ENCODE peak calls at places on chromosome 2, in four cellular contexts. Y is naive thymus-derived CD4-positive, alpha-beta T cell; K is esophagus muscularis mucosa; S is ovary. T is an unnamed sample.

GRCh38 chr2:45069711-45070664 is 60.7 kb upstream of the SIX2 start:
- DNase-seq in Y (no peak), K (no peak), S (no peak), T (no peak)

GRCh38 chr2:64751286-64752260 is 97.9 kb upstream of the SERTAD2 start:
- DNase-seq in Y (no peak), K (peak; percentile 100), S (peak; percentile 99), T (peak; percentile 100)

GRCh38 chr2:239102266-239102665 is 254.4 kb downstream of the TWIST2 start:
- DNase-seq in Y (no peak), K (no peak), S (no peak), T (no peak)

GRCh38 chr2:126761256-126761980 is 105.5 kb downstream of the GYPC start:
- DNase-seq in Y (no peak), K (no peak), S (no peak), T (no peak)

GRCh38 chr2:714005-714741 is 37.0 kb upstream of the TMEM18 start:
- DNase-seq in Y (no peak), K (no peak), S (peak; percentile 57), T (no peak)

GRCh38 chr2:5035134-5035533 is 657.0 kb upstream of the SOX11 start:
- DNase-seq in Y (no peak), K (no peak), S (no peak), T (no peak)

GRCh38 chr2:224594840-224595239 is 9.7 kb upstream of the CUL3 start:
- DNase-seq in Y (no peak), K (no peak), S (no peak), T (no peak)

GRCh38 chr2:53880756-53881155 is 21.0 kb upstream of the GPR75 start:
- DNase-seq in Y (no peak), K (no peak), S (no peak), T (no peak)

GRCh38 chr2:209425082-209426071 is 1.5 kb downstream of the MAP2 start:
- DNase-seq in Y (no peak), K (no peak), S (no peak), T (no peak)

GRCh38 chr2:241701405-241702154 is at the start of gene ING5:
- DNase-seq in Y (peak; percentile 90), K (peak; percentile 98), S (peak; percentile 98), T (peak; percentile 100)

GRCh38 chr2:120858764-120859525 is 123.3 kb downstream of the GLI2 start:
- DNase-seq in Y (no peak), K (no peak), S (no peak), T (peak; percentile 47)

GRCh38 chr2:196849895-196850294 is 40.7 kb upstream of the C2orf66 start:
- DNase-seq in Y (no peak), K (no peak), S (no peak), T (no peak)

GRCh38 chr2:162475661-162476060 is 131.7 kb downstream of the GCA start:
- DNase-seq in Y (no peak), K (no peak), S (no peak), T (no peak)

GRCh38 chr2:240132651-240132980 is 3.5 kb downstream of the COPS9 start:
- DNase-seq in Y (no peak), K (no peak), S (peak; percentile 6), T (no peak)
- H3K27ac ChIP-seq in Y (no peak overlapping the region), K (no peak overlapping the region), S (no peak overlapping the region), T (no peak overlapping the region)

GRCh38 chr2:237486334-237486818 is 675 bp upstream of the MLPH start:
- DNase-seq in Y (no peak), K (no peak), S (peak; percentile 15), T (no peak)
- H3K4me3 ChIP-seq in Y (no peak overlapping the region), K (peak overlapping the region; percentile 51), S (peak overlapping the region; percentile 47), T (peak overlapping the region; percentile 34)

GRCh38 chr2:112835553-112836535 is 735 bp downstream of the IL1B start:
- DNase-seq in Y (no peak), K (no peak), S (no peak), T (no peak)
- H3K27ac ChIP-seq in Y (no peak overlapping the region), K (no peak overlapping the region), S (no peak overlapping the region), T (no peak overlapping the region)

GRCh38 chr2:57881998-57882884 is 164.4 kb upstream of the VRK2 start:
- DNase-seq in Y (no peak), K (no peak), S (no peak), T (no peak)
- H3K4me3 ChIP-seq in Y (no peak overlapping the region), K (no peak overlapping the region), S (no peak overlapping the region), T (no peak overlapping the region)

GRCh38 chr2:232506713-232507112 is 13.5 kb upstream of the PRSS56 start:
- DNase-seq in Y (no peak), K (no peak), S (peak; percentile 48), T (peak; percentile 29)
- H3K27ac ChIP-seq in Y (no peak overlapping the region), K (no peak overlapping the region), S (no peak overlapping the region), T (no peak overlapping the region)

GRCh38 chr2:159083601-159084000 is 115.2 kb downstream of the TANC1 start:
- DNase-seq in Y (no peak), K (no peak), S (no peak), T (no peak)
- H3K4me3 ChIP-seq in Y (no peak overlapping the region), K (no peak overlapping the region), S (no peak overlapping the region), T (no peak overlapping the region)

T was measured in right cardiac atrium.